ENCODE peak calls at places on chromosomes 6 and 20, in six cellular contexts. C, U, Y, E, S and O are unnamed samples.

GRCh38 chr20:19784511-19785172 is 26.6 kb downstream of the RIN2 start:
- DNase-seq in Y (peak; percentile 83), E (peak; percentile 88), S (peak; percentile 49), C (peak; percentile 77), U (peak; percentile 82), O (peak; percentile 90)

GRCh38 chr6:53639520-53639919 is 26.0 kb downstream of the KLHL31 start:
- DNase-seq in Y (no peak), U (no peak), C (no peak), E (no peak), S (no peak), O (no peak)

GRCh38 chr6:54737247-54737646 is 109.3 kb upstream of the FAM83B start:
- DNase-seq in C (no peak), Y (no peak), U (no peak), E (no peak), S (peak; percentile 72), O (no peak)

GRCh38 chr6:150229775-150230561 is 87.1 kb downstream of the PPP1R14C start:
- DNase-seq in Y (peak; percentile 76), U (peak; percentile 85), C (no peak), S (no peak), E (peak; percentile 81), O (no peak)

GRCh38 chr20:46709459-46710148 is at the start of gene SLC2A10:
- DNase-seq in Y (peak; percentile 67), S (peak; percentile 78), E (peak; percentile 93), C (no peak), U (no peak), O (peak; percentile 86)

GRCh38 chr20:54132612-54133433 is 41.0 kb downstream of the CYP24A1 start:
- DNase-seq in C (peak; percentile 92), U (peak; percentile 100), E (peak; percentile 90), S (no peak), Y (peak; percentile 99), O (peak; percentile 86)

GRCh38 chr6:113623124-113623523 is 234.0 kb upstream of the MARCKS start:
- DNase-seq in E (no peak), Y (no peak), S (no peak), C (no peak), U (no peak), O (no peak)

GRCh38 chr6:107653183-107653580 is 163.3 kb downstream of the SOBP start:
- DNase-seq in Y (no peak), C (no peak), S (no peak), E (no peak), U (no peak), O (no peak)

GRCh38 chr20:60316759-60317158 is 358.5 kb downstream of the CDH26 start:
- DNase-seq in C (no peak), E (no peak), S (no peak), U (no peak), Y (no peak), O (no peak)

GRCh38 chr20:50366270-50367103 is 143.7 kb upstream of the PTPN1 start:
- DNase-seq in Y (peak; percentile 58), U (peak; percentile 47), C (no peak), S (no peak), E (no peak), O (peak; percentile 92)

GRCh38 chr6:117227245-117227962 is 38.0 kb upstream of the VGLL2 start:
- DNase-seq in Y (no peak), C (no peak), S (no peak), E (no peak), U (no peak), O (no peak)

GRCh38 chr6:104473021-104473429 is 386.7 kb downstream of the HACE1 start:
- DNase-seq in Y (no peak), U (no peak), S (peak; percentile 49), E (no peak), C (no peak), O (no peak)

GRCh38 chr6:104472245-104472644 is 387.5 kb downstream of the HACE1 start:
- DNase-seq in C (no peak), Y (no peak), E (no peak), U (no peak), S (no peak), O (no peak)

GRCh38 chr6:104483225-104483834 is 376.4 kb downstream of the HACE1 start:
- DNase-seq in C (peak; percentile 15), U (no peak), Y (no peak), S (no peak), E (peak; percentile 59), O (peak; percentile 27)

GRCh38 chr6:104477569-104477968 is 382.1 kb downstream of the HACE1 start:
- DNase-seq in E (no peak), U (no peak), S (no peak), C (no peak), Y (no peak), O (no peak)
- H3K4me2 ChIP-seq in E (no peak overlapping the region), U (no peak overlapping the region), S (no peak overlapping the region), C (no peak overlapping the region), Y (no peak overlapping the region), O (no peak overlapping the region)

DNA sequence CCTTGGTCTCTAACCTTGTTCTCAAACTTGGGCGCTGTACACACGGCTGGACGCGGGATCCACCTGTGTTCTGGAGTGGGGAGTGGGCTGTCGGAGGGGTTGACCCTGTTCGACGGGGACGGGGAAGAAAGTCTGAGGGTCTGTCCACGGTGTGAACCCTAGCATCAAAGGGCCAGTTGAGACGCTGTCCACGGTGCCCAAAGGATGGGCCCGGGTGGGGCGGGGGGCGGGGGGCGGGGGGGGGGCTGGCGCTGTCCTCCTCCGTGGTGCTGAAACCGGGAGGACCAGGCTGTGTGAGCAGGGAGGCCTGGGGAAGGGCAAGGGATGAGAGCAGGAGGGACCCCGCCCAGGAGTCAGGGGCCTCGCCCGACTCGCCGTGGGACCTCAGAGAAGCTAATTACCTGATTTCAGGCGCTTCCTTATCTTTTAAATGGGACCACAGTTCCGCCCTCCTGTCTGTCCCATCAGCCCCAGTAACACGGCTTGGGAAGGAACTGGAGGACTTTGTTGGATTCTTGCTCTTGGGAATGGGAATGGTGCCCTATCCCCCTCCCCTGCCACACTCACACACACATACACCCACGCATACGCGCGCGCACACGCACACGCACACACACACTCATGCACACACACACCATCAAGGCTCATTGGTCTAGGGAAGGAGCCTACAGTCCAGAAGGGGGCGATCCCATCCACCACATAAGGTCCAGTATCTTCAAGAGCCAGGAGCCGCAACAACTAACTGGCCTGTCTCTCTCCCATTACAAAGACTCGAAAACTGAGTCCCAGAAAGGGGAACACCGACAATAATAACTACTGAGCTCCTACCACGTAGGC is 1.0 kb upstream of the VSTM2L start:
- DNase-seq in Y (peak; percentile 72), U (peak; percentile 62), C (peak; percentile 4), E (peak; percentile 96), S (peak; percentile 70), O (peak; percentile 63)
- TF ChIP-seq CTCF in Y (peak; percentile 57), U (peak; percentile 57), C (peak; percentile 43), E (peak; percentile 51), S (peak; percentile 81), O (peak; percentile 43)

GRCh38 chr20:35368616-35369423 is 43.0 kb downstream of the UQCC1 start:
- DNase-seq in Y (peak; percentile 29), C (no peak), U (no peak), S (no peak), E (no peak), O (no peak)

GRCh38 chr20:35370751-35371150 is 41.0 kb downstream of the UQCC1 start:
- DNase-seq in Y (no peak), C (no peak), U (no peak), E (no peak), S (no peak), O (no peak)

GRCh38 chr20:35369804-35370203 is 42.0 kb downstream of the UQCC1 start:
- DNase-seq in S (no peak), C (no peak), U (peak; percentile 81), Y (peak; percentile 96), E (no peak), O (no peak)
- H3K36me3 ChIP-seq in S (peaks cover 7% of the 10 kb centered on the region), C (peaks cover 5% of the 10 kb centered on the region), U (peaks cover 4% of the 10 kb centered on the region), Y (no peaks in the 10 kb centered on the region), E (peaks cover 18% of the 10 kb centered on the region), O (no peaks in the 10 kb centered on the region)

GRCh38 chr6:35388023-35388422 is 45.7 kb downstream of the PPARD start:
- DNase-seq in E (no peak), C (no peak), Y (no peak), U (no peak), S (no peak), O (no peak)
- H3K4me2 ChIP-seq in E (no peak overlapping the region), C (no peak overlapping the region), Y (no peak overlapping the region), U (no peak overlapping the region), S (no peak overlapping the region), O (no peak overlapping the region)

GRCh38 chr6:146090474-146090873 is 61.6 kb downstream of the GRM1 start:
- DNase-seq in S (no peak), U (peak; percentile 57), Y (peak; percentile 69), C (no peak), E (no peak), O (no peak)
- TF ChIP-seq CTCF in S (no peak), U (no peak), Y (no peak), C (no peak), E (no peak), O (no peak)

GRCh38 chr6:42068173-42068572 is 17.8 kb downstream of the TAF8 start:
- DNase-seq in C (no peak), E (no peak), U (no peak), Y (no peak), S (no peak), O (no peak)

GRCh38 chr6:42073287-42073686 is 23.0 kb downstream of the TAF8 start:
- DNase-seq in U (no peak), E (no peak), C (no peak), Y (no peak), S (no peak), O (no peak)

GRCh38 chr6:42071881-42072583 is 21.7 kb downstream of the TAF8 start:
- DNase-seq in U (no peak), E (no peak), C (no peak), S (no peak), Y (no peak), O (no peak)

GRCh38 chr6:42066156-42066555 is 15.8 kb downstream of the TAF8 start:
- DNase-seq in E (no peak), Y (no peak), C (no peak), U (no peak), S (no peak), O (no peak)

GRCh38 chr6:42068872-42069522 is 18.7 kb downstream of the TAF8 start:
- DNase-seq in U (no peak), E (no peak), S (no peak), Y (no peak), C (no peak), O (no peak)
- H3K36me3 ChIP-seq in U (peaks cover 7% of the 10 kb centered on the region), E (peaks cover 40% of the 10 kb centered on the region), S (peaks cover 54% of the 10 kb centered on the region), Y (peaks cover 8% of the 10 kb centered on the region), C (peaks cover 20% of the 10 kb centered on the region), O (no peaks in the 10 kb centered on the region)

GRCh38 chr6:136723780-136724179 is 68.5 kb downstream of the MAP3K5 start:
- DNase-seq in Y (peak; percentile 32), U (no peak), C (no peak), E (peak; percentile 19), S (no peak), O (no peak)
- H3K4me2 ChIP-seq in Y (no peak overlapping the region), U (no peak overlapping the region), C (peak overlapping the region; percentile 6), E (no peak overlapping the region), S (no peak overlapping the region), O (no peak overlapping the region)